ENCODE peak calls at places on chromosomes 3 and 15, in seven cellular contexts. R is A549, U is transverse colon, H is esophagus muscularis mucosa, M is stomach, P is HepG2, T is tibial nerve. Q is an unnamed sample.

GRCh38 chr3:187878776-187879524 is 133.7 kb upstream of the BCL6 start:
- DNase-seq in R (no peak), U (no peak), H (no peak), M (no peak), P (no peak), T (no peak), Q (no peak)

GRCh38 chr15:73602992-73603391 is 30.2 kb downstream of the NPTN start:
- DNase-seq in R (no peak), U (no peak), H (no peak), M (no peak), P (no peak), T (no peak), Q (no peak)

GRCh38 chr3:157531771-157532170 is 28.6 kb upstream of the VEPH1 start:
- DNase-seq in R (no peak), U (no peak), H (no peak), M (no peak), P (no peak), T (no peak), Q (no peak)

GRCh38 chr3:23959147-23959900 is 14.2 kb downstream of the NR1D2 start:
- DNase-seq in R (peak), U (no peak), H (no peak), M (no peak), P (peak), T (no peak), Q (no peak)

GRCh38 chr3:69865920-69866679 is 126.8 kb downstream of the MITF start:
- DNase-seq in R (peak), U (peak), H (no peak), M (peak), P (no peak), T (no peak), Q (peak)

GRCh38 chr3:134796313-134797079 is 1.4 kb downstream of the EPHB1 start:
- DNase-seq in R (no peak), U (no peak), H (peak), M (no peak), P (no peak), T (no peak), Q (no peak)

GRCh38 chr3:42394579-42395288 is 15.7 kb downstream of the LYZL4 start:
- DNase-seq in R (no peak), U (no peak), H (no peak), M (no peak), P (no peak), T (no peak), Q (no peak)

GRCh38 chr3:23663661-23664186 is 142.0 kb upstream of the UBE2E1 start:
- DNase-seq in R (no peak), U (no peak), H (no peak), M (no peak), P (no peak), T (no peak), Q (no peak)

GRCh38 chr15:31472636-31473383 is 146.2 kb downstream of the KLF13 start:
- DNase-seq in R (no peak), U (peak), H (no peak), M (peak), P (no peak), T (no peak), Q (no peak)

GRCh38 chr3:196147116-196147515 is 64.1 kb downstream of the ZDHHC19 start:
- DNase-seq in R (no peak), U (no peak), H (no peak), M (no peak), P (no peak), T (no peak), Q (no peak)

GRCh38 chr15:61742591-61742990 is 317.7 kb downstream of the VPS13C start:
- DNase-seq in R (no peak), U (no peak), H (no peak), M (no peak), P (no peak), T (no peak), Q (no peak)

GRCh38 chr3:194640829-194641228 is 7.6 kb upstream of the TMEM44 start:
- DNase-seq in R (peak), U (no peak), H (no peak), M (no peak), P (peak), T (no peak), Q (no peak)

GRCh38 chr3:52052831-52053306 is 3.5 kb downstream of the DUSP7 start:
- DNase-seq in R (peak), U (peak), H (peak), M (peak), P (peak), T (peak), Q (peak)

GRCh38 chr3:45826908-45827307 is 15.0 kb downstream of the LZTFL1 start:
- DNase-seq in R (no peak), U (no peak), H (no peak), M (no peak), P (no peak), T (no peak), Q (no peak)

GRCh38 chr15:90932660-90932991 is 277 bp upstream of the HDDC3 start:
- DNase-seq in R (no peak), U (no peak), H (no peak), M (no peak), P (no peak), T (no peak), Q (no peak)

GRCh38 chr15:32035285-32035684 is 5.0 kb downstream of the CHRNA7 start:
- DNase-seq in R (no peak), U (no peak), H (no peak), M (no peak), P (no peak), T (no peak), Q (no peak)

GRCh38 chr15:93730724-93731123 is 500.6 kb upstream of the MCTP2 start:
- DNase-seq in R (no peak), U (no peak), H (no peak), M (no peak), P (no peak), T (no peak), Q (no peak)

GRCh38 chr15:101091080-101092017 is 160.5 kb downstream of the CHSY1 start:
- DNase-seq in R (no peak), U (no peak), H (no peak), M (no peak), P (peak), T (peak), Q (peak)

GRCh38 chr3:152175576-152175883 is 93.2 kb upstream of the MBNL1 start:
- DNase-seq in R (peak), U (no peak), H (no peak), M (no peak), P (no peak), T (no peak), Q (no peak)

GRCh38 chr3:117019082-117019713 is 309.6 kb downstream of the TUSC7 start:
- DNase-seq in R (peak), U (peak), H (no peak), M (peak), P (peak), T (peak), Q (peak)

GRCh38 chr3:2477635-2478034 is 379.0 kb downstream of the CNTN4 start:
- DNase-seq in R (no peak), U (no peak), H (no peak), M (no peak), P (no peak), T (no peak), Q (no peak)

GRCh38 chr15:59176653-59177444 is 29.8 kb upstream of the LDHAL6B start:
- DNase-seq in R (no peak), U (no peak), H (no peak), M (no peak), P (no peak), T (no peak), Q (no peak)

GRCh38 chr3:136938334-136938733 is 19.4 kb upstream of the IL20RB start:
- DNase-seq in R (no peak), U (no peak), H (no peak), M (no peak), P (no peak), T (no peak), Q (no peak)

GRCh38 chr3:58627941-58628340 is 38.6 kb downstream of the FAM3D start:
- DNase-seq in R (no peak), U (no peak), H (no peak), M (no peak), P (no peak), T (no peak), Q (no peak)

GRCh38 chr3:138914870-138915502 is 32.0 kb downstream of the FOXL2 start:
- DNase-seq in R (peak), U (no peak), H (no peak), M (no peak), P (peak), T (no peak), Q (no peak)

GRCh38 chr15:98549741-98550140 is 98.6 kb upstream of the IGF1R start:
- DNase-seq in R (no peak), U (no peak), H (no peak), M (no peak), P (no peak), T (no peak), Q (no peak)

GRCh38 chr3:62873672-62874397 is 1.4 kb downstream of the CADPS start:
- DNase-seq in R (peak), U (peak), H (no peak), M (no peak), P (no peak), T (no peak), Q (no peak)

GRCh38 chr15:100772478-100773378 is 106.9 kb upstream of the ALDH1A3 start:
- DNase-seq in R (no peak), U (no peak), H (peak), M (no peak), P (no peak), T (no peak), Q (no peak)

GRCh38 chr3:141389703-141390102 is 21.4 kb downstream of the ZBTB38 start:
- DNase-seq in R (no peak), U (no peak), H (no peak), M (no peak), P (no peak), T (no peak), Q (no peak)

GRCh38 chr15:70797464-70797863 is 34.1 kb upstream of the UACA start:
- DNase-seq in R (no peak), U (no peak), H (no peak), M (no peak), P (no peak), T (no peak), Q (no peak)

GRCh38 chr3:113912551-113913246 is 35.1 kb upstream of the ZDHHC23 start:
- DNase-seq in R (peak), U (peak), H (no peak), M (peak), P (peak), T (no peak), Q (no peak)

GRCh38 chr3:141863497-141863896 is 12.9 kb upstream of the ATP1B3 start:
- DNase-seq in R (no peak), U (no peak), H (no peak), M (no peak), P (no peak), T (no peak), Q (no peak)

GRCh38 chr3:120688121-120688520 is 6.1 kb upstream of the HGD start:
- DNase-seq in R (no peak), U (no peak), H (no peak), M (no peak), P (no peak), T (no peak), Q (no peak)

GRCh38 chr3:175266993-175267960 is 408.1 kb downstream of the NAALADL2 start:
- DNase-seq in R (no peak), U (no peak), H (no peak), M (no peak), P (no peak), T (no peak), Q (no peak)

GRCh38 chr3:111302073-111302472 is 230.5 kb downstream of the NECTIN3 start:
- DNase-seq in R (no peak), U (no peak), H (no peak), M (no peak), P (no peak), T (no peak), Q (no peak)

GRCh38 chr3:111303760-111304159 is 232.1 kb downstream of the NECTIN3 start:
- DNase-seq in R (no peak), U (no peak), H (no peak), M (no peak), P (no peak), T (no peak), Q (no peak)

GRCh38 chr3:111301238-111301798 is 229.7 kb downstream of the NECTIN3 start:
- DNase-seq in R (no peak), U (no peak), H (no peak), M (no peak), P (no peak), T (no peak), Q (no peak)

GRCh38 chr3:111299070-111299672 is 227.6 kb downstream of the NECTIN3 start:
- DNase-seq in R (no peak), U (no peak), H (no peak), M (no peak), P (no peak), T (no peak), Q (no peak)
- TF ChIP-seq CTCF in R (no peak), U (no peak), H (no peak), M (no peak), P (peak), T (no peak), Q (no peak)

DNA sequence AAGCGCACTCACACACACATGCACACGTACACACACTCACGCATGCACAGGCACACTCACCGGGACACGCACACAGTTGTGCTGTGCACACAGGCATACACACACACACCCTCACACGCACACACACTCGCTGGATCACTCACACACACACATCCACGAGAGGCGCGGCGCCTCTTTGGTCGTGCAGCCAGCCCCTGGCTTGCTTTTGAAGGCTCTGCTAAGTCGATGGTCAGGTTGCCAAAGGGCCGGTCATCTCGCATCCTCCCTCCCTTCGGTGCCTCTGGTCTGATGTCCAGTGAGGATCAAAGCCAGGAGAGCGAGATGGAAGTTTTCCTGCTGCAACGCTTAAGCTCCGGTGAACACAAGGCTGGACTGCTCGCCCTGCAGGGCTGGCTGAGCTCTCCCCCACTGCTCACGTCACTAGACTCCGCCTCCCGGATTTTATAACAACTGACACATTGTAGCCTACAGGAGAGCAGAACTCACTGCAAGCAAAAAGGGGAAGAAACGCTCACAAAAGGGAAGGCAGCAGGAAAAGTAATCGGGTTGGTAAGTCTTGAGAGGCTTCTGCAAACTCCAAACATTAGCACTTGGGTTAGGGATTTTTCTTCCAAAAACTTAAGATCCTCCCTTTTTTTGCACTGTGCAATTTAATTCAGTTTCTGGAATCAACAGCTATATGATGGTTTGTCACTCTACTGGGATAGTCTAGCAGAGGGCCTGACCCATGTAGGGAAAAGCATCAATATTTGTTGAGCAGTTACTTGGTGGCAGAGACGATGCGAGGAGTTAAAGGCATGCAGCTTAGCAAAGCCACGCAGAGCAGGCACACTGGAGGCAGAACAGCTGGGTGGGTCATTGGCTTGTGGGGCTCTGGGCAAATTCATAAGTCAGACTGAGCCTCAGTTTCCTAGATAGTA is at the start of gene SRGAP3:
- DNase-seq in R (peak), U (peak), H (peak), M (peak), P (peak), T (peak), Q (peak)
- TF ChIP-seq POLR2A in R (peak), U (no peak), H (no peak), M (no peak), P (no peak), T (no peak), Q (no peak)

DNA sequence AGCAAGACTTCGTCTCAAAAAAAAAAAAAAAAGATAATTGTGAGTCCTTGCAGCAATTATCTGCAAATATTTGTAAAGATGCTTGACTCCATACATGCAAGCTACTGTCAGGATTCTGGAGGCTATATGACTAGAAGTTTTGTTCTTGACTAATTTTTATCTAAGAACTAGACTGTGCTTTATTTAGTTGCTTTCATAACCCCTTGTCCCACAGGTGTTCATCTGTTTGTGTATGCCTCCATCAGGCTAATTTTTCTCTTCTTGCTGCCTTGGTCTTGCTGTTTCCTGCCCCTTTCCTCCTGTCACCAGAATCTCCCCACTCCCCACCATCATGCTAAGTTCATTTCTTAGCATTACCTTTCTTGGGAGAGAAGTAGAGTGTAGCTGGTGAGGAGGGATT is 12.3 kb downstream of the ST3GAL6 start:
- DNase-seq in R (no peak), U (no peak), H (no peak), M (no peak), P (no peak), T (no peak), Q (no peak)
- H3K4me3 ChIP-seq in R (no peak), U (no peak), H (no peak), M (no peak), P (no peak), T (no peak), Q (no peak)

GRCh38 chr3:36709826-36710365 is 54.5 kb downstream of the DCLK3 start:
- DNase-seq in R (no peak), U (no peak), H (peak), M (no peak), P (no peak), T (no peak), Q (no peak)

GRCh38 chr3:36710606-36711005 is 53.7 kb downstream of the DCLK3 start:
- DNase-seq in R (no peak), U (no peak), H (peak), M (no peak), P (no peak), T (no peak), Q (no peak)

GRCh38 chr3:36705015-36705414 is 59.3 kb downstream of the DCLK3 start:
- DNase-seq in R (no peak), U (no peak), H (peak), M (no peak), P (no peak), T (no peak), Q (no peak)

GRCh38 chr3:36709281-36709680 is 55.1 kb downstream of the DCLK3 start:
- DNase-seq in R (no peak), U (no peak), H (peak), M (no peak), P (no peak), T (no peak), Q (no peak)

GRCh38 chr3:36707623-36708409 is 56.5 kb downstream of the DCLK3 start:
- DNase-seq in R (peak), U (no peak), H (no peak), M (no peak), P (no peak), T (no peak), Q (no peak)
- TF ChIP-seq CTCF in R (peak), U (no peak), H (no peak), M (no peak), P (no peak), T (no peak), Q (no peak)

GRCh38 chr15:65917407-65917756 is 48.1 kb downstream of the RAB11A start:
- DNase-seq in R (no peak), U (no peak), H (no peak), M (no peak), P (no peak), T (no peak), Q (no peak)
- TF ChIP-seq POLR2A in R (no peak), U (no peak), H (no peak), M (no peak), P (no peak), T (no peak), Q (no peak)

Q was measured in right lobe of liver.